ENCODE peak calls at places on chromosomes 7 and 10, in seven cellular contexts. A is tibial nerve; H is glutamatergic neuron; E is Peyer's patch; F is CD4-positive, alpha-beta T cell; X is right atrium auricular region; C is esophagus squamous epithelium. R is an unnamed sample.

GRCh38 chr10:102919992-102920736 is 2.1 kb downstream of the CNNM2 start:
- DNase-seq in X (no peak), C (no peak), H (no peak), F (no peak), A (no peak), E (no peak), R (no peak)

GRCh38 chr10:113523071-113523470 is 29.8 kb upstream of the HABP2 start:
- DNase-seq in X (no peak), H (no peak), F (no peak), E (peak), C (no peak), A (no peak), R (no peak)

GRCh38 chr10:30155401-30155800 is 96.0 kb upstream of the JCAD start:
- DNase-seq in E (no peak), H (no peak), F (no peak), A (no peak), X (peak), C (no peak), R (no peak)

GRCh38 chr10:21432266-21432665 is 93.2 kb downstream of the SKIDA1 start:
- DNase-seq in C (no peak), A (no peak), E (no peak), X (no peak), H (no peak), F (no peak), R (no peak)

GRCh38 chr7:128172151-128172550 is 68.9 kb upstream of the LEP start:
- DNase-seq in C (no peak), A (no peak), E (peak), F (no peak), X (no peak), H (no peak), R (no peak)

GRCh38 chr10:28410420-28411135 is 107.7 kb upstream of the MPP7 start:
- DNase-seq in C (no peak), H (no peak), E (no peak), F (no peak), A (no peak), X (no peak), R (no peak)

GRCh38 chr7:157494506-157495176 is 157.8 kb downstream of the DNAJB6 start:
- DNase-seq in F (no peak), X (peak), C (no peak), E (peak), A (no peak), H (no peak), R (peak)

GRCh38 chr7:36784991-36785940 is 61.0 kb upstream of the AOAH start:
- DNase-seq in A (peak), C (no peak), H (no peak), F (peak), X (peak), E (peak), R (peak)

GRCh38 chr10:74922921-74923320 is 96.5 kb downstream of the KAT6B start:
- DNase-seq in E (no peak), F (no peak), A (no peak), H (no peak), X (no peak), C (no peak), R (no peak)

GRCh38 chr7:93757421-93757820 is 133.1 kb downstream of the TFPI2 start:
- DNase-seq in F (no peak), H (no peak), E (no peak), A (no peak), C (no peak), X (no peak), R (no peak)

GRCh38 chr10:104331208-104331838 is 6.9 kb downstream of the ITPRIP start:
- DNase-seq in C (no peak), X (peak), F (no peak), E (peak), H (no peak), A (no peak), R (peak)

GRCh38 chr7:2309889-2310331 is 4.3 kb downstream of the SNX8 start:
- DNase-seq in X (no peak), F (no peak), E (no peak), H (no peak), C (no peak), A (peak), R (no peak)

GRCh38 chr10:61465807-61466425 is 12.7 kb upstream of the TMEM26 start:
- DNase-seq in X (no peak), F (no peak), A (no peak), C (no peak), H (no peak), E (no peak), R (no peak)

GRCh38 chr10:58950618-58951017 is 225.8 kb upstream of the PHYHIPL start:
- DNase-seq in X (no peak), E (no peak), F (no peak), C (no peak), A (no peak), H (no peak), R (no peak)

GRCh38 chr10:103592186-103593021 is 98.9 kb downstream of the NEURL1 start:
- DNase-seq in X (no peak), F (no peak), E (peak), A (no peak), C (no peak), H (peak), R (no peak)

GRCh38 chr10:24465124-24465874 is 256.4 kb downstream of the KIAA1217 start:
- DNase-seq in F (no peak), X (no peak), C (no peak), H (no peak), A (no peak), E (peak), R (no peak)

GRCh38 chr7:29918850-29919249 is 70.8 kb downstream of the SCRN1 start:
- DNase-seq in C (no peak), X (no peak), A (no peak), E (no peak), H (no peak), F (no peak), R (no peak)

GRCh38 chr7:29106128-29106988 is 40.0 kb downstream of the CPVL start:
- DNase-seq in F (no peak), E (no peak), C (no peak), H (no peak), X (peak), A (peak), R (no peak)

GRCh38 chr7:32618987-32619386 is 123.7 kb downstream of the AVL9 start:
- DNase-seq in H (no peak), F (no peak), A (no peak), X (no peak), C (no peak), E (no peak), R (no peak)

GRCh38 chr10:119817991-119818888 is 54.4 kb downstream of the MCMBP start:
- DNase-seq in A (peak), H (peak), F (peak), X (no peak), C (no peak), E (peak), R (peak)

GRCh38 chr10:125868372-125868975 is 12.6 kb downstream of the DHX32 start:
- DNase-seq in E (peak), H (no peak), C (no peak), A (peak), X (no peak), F (no peak), R (no peak)

GRCh38 chr7:91348686-91349085 is 84.5 kb downstream of the FZD1 start:
- DNase-seq in E (no peak), C (no peak), X (no peak), F (no peak), A (no peak), H (no peak), R (no peak)

GRCh38 chr10:93337309-93337721 is 144.8 kb downstream of the MYOF start:
- DNase-seq in H (no peak), E (no peak), A (no peak), F (no peak), C (no peak), X (no peak), R (no peak)

GRCh38 chr7:128076831-128077271 is 45.6 kb upstream of the LRRC4 start:
- DNase-seq in C (no peak), A (peak), H (no peak), E (peak), X (peak), F (no peak), R (no peak)

GRCh38 chr7:130950741-130951140 is 216.7 kb upstream of the KLF14 start:
- DNase-seq in H (no peak), F (no peak), X (no peak), E (no peak), C (no peak), A (no peak), R (no peak)

GRCh38 chr7:49643321-49643720 is 130.1 kb upstream of the VWC2 start:
- DNase-seq in E (no peak), F (no peak), C (no peak), X (no peak), H (peak), A (no peak), R (no peak)

GRCh38 chr7:155279787-155280445 is 17.8 kb upstream of the INSIG1 start:
- DNase-seq in A (no peak), F (no peak), E (peak), H (no peak), C (no peak), X (no peak), R (no peak)

GRCh38 chr7:155276032-155276799 is 21.5 kb upstream of the INSIG1 start:
- DNase-seq in F (no peak), E (no peak), H (no peak), C (no peak), A (no peak), X (no peak), R (no peak)

GRCh38 chr7:155278921-155279320 is 18.8 kb upstream of the INSIG1 start:
- DNase-seq in X (no peak), C (no peak), F (no peak), A (no peak), H (no peak), E (peak), R (no peak)

GRCh38 chr7:155276800-155277375 is 20.8 kb upstream of the INSIG1 start:
- DNase-seq in C (no peak), A (no peak), F (no peak), X (no peak), H (no peak), E (no peak), R (no peak)

GRCh38 chr7:155277385-155277994 is 20.2 kb upstream of the INSIG1 start:
- DNase-seq in H (no peak), C (no peak), E (no peak), F (no peak), X (no peak), A (no peak), R (no peak)
- TF ChIP-seq CTCF in H (no peak), C (no peak), E (no peak), F (no peak), X (no peak), A (no peak), R (no peak)

DNA sequence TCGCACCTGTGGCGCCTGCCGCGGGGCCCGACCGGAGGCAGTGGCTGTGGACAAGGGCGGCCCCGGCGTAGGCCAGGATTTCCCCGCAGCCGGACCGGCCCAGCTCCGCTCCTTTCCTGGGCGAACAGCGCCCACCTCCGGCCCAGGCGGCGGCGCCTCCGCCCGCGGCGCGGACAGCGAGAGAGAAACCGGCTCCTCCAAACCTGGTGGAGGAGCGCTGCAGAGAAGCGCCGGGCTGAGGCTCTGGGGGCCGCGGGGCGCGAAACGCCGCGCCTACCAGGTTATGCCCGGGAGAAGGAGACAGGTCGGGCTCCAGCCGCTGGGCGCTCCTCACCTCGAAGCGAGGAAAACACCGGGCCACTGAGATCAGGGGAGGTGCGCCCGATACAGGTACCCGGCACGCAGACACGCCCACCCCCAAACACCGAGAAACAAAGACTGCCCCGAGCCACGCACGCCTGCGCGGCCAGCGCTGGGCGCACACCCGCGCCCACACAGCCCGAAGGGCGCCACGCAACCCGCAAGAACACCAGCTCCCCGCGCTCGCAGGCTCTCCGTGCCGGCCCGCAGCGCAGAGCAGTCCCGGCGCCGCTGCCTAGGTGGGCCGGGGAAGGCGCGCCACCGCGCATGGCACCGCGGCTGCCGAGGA is 3.3 kb downstream of the GRID1 start:
- DNase-seq in F (no peak), E (peak), X (no peak), A (no peak), C (no peak), H (peak), R (no peak)
- TF ChIP-seq CTCF in F (no peak), E (peak), X (peak), A (peak), C (no peak), H (peak), R (no peak)

GRCh38 chr7:135662123-135662372 is 266 bp upstream of the STMP1 start:
- DNase-seq in F (no peak), H (no peak), E (no peak), C (no peak), X (no peak), A (no peak), R (no peak)
- TF ChIP-seq CTCF in F (peak), H (no peak), E (no peak), C (peak), X (no peak), A (peak), R (no peak)

DNA sequence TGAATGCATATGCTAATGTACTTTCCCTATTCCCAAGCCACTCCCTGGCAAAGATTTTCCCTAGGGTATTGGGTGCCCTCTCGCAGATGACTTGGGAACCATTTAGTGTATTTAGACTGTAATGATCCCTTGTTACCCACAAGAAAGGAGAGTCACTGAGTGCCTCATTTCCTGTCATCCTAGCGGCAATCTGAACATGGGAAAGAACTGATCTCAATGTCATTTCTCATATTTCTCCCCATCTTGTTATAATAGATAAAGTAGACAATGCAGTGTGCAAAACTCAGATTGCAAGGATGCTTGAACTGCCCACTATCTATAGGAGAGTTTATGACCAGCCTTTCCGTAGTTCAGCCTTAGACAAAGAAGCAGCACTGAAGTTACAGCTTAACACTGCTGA is 123.3 kb downstream of the MICU1 start:
- DNase-seq in X (no peak), C (no peak), H (no peak), A (no peak), E (no peak), F (no peak), R (no peak)
- TF ChIP-seq CTCF in X (no peak), C (no peak), H (no peak), A (no peak), E (no peak), F (no peak), R (no peak)

R was measured in natural killer cell.